ENCODE peak calls at places on chromosomes 13 and 19, in eight cellular contexts. P is cardiac muscle cell, C is IMR-90, J is upper lobe of left lung, H is fibroblast of lung, Y is ovary, Q is AG04450, W is OCI-LY7. U is an unnamed sample.

GRCh38 chr13:66809496-66809895 is 420.6 kb downstream of the PCDH9 start:
- DNase-seq in J (no peak), Y (no peak), P (no peak), C (peak), Q (no peak), W (no peak), H (peak), U (no peak)

GRCh38 chr19:39038098-39038497 is 5.7 kb upstream of the FBXO27 start:
- DNase-seq in Q (no peak), H (peak), Y (no peak), J (no peak), W (no peak), C (peak), P (peak), U (no peak)

GRCh38 chr19:38375748-38376147 is 1.4 kb downstream of the PSMD8 start:
- DNase-seq in Q (no peak), P (no peak), C (peak), Y (no peak), H (peak), W (no peak), J (no peak), U (peak)

GRCh38 chr13:50485979-50486935 is 357.2 kb downstream of the DLEU7 start:
- DNase-seq in C (peak), J (no peak), W (no peak), H (peak), Y (no peak), P (peak), Q (no peak), U (peak)

GRCh38 chr13:20461481-20461859 is 64.2 kb downstream of the CRYL1 start:
- DNase-seq in H (peak), Y (no peak), W (no peak), J (no peak), P (peak), C (peak), Q (no peak), U (no peak)

GRCh38 chr19:29815231-29815630 is 3.4 kb downstream of the CCNE1 start:
- DNase-seq in P (no peak), W (peak), C (no peak), J (no peak), Y (no peak), H (no peak), Q (no peak), U (no peak)

GRCh38 chr19:38263696-38264485 is 482 bp upstream of the SPINT2 start:
- DNase-seq in C (peak), J (peak), Y (peak), P (peak), H (peak), Q (no peak), W (peak), U (no peak)

GRCh38 chr13:99986751-99987150 is 5.2 kb downstream of the ZIC2 start:
- DNase-seq in H (no peak), Q (no peak), W (no peak), C (no peak), J (no peak), P (no peak), Y (no peak), U (no peak)

GRCh38 chr13:42497798-42498197 is 76.2 kb upstream of the TNFSF11 start:
- DNase-seq in P (peak), Y (no peak), W (no peak), H (peak), Q (no peak), C (peak), J (no peak), U (no peak)

DNA sequence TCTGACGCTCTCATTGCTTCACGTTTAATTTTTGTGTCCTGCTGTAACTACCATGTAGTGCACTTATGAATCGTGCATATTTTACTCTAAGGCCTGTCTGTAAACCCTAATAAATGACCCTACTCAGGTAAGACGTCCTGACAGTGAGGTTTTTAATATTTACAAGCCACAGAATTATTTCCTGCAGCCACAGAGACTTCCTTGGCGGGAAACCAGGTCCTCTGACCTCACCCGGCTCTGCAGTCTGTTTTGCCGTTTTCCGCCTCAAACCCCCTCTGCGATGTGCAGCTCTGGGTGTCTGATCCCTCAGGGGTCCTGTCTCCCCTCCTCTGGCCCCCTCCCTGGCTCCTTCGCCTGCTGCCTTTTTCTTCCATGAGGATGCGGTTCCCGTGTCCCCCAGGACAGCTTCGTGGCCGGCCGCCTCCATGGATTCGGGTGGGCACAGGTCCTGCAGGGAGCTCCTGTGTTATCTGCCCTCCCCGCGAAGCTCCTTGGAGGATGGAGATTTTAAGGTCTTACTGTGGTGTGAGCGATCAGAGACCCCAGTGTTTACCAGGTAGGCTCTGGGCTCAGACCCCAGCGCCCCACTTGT is 66.3 kb downstream of the MCF2L start:
- DNase-seq in Y (no peak), H (no peak), W (no peak), P (no peak), J (peak), Q (no peak), C (no peak), U (no peak)
- TF ChIP-seq CTCF in Y (peak), H (no peak), W (no peak), P (no peak), J (no peak), Q (no peak), C (no peak), U (no peak)

GRCh38 chr19:52366414-52366824 is 3.3 kb upstream of the ZNF880 start:
- DNase-seq in H (no peak), W (no peak), J (no peak), Q (no peak), P (no peak), C (no peak), Y (no peak), U (no peak)

GRCh38 chr19:52369463-52370340 is at the start of gene ZNF880:
- DNase-seq in C (peak), W (no peak), Y (peak), J (peak), Q (peak), H (peak), P (peak), U (peak)

GRCh38 chr19:52370341-52370710 is 603 bp downstream of the ZNF880 start:
- DNase-seq in H (no peak), C (no peak), P (no peak), J (no peak), Q (no peak), W (no peak), Y (no peak), U (no peak)
- H3K4me3 ChIP-seq in H (peak), C (peak), P (peak), J (peak), Q (peak), W (no peak), Y (peak), U (peak)

DNA sequence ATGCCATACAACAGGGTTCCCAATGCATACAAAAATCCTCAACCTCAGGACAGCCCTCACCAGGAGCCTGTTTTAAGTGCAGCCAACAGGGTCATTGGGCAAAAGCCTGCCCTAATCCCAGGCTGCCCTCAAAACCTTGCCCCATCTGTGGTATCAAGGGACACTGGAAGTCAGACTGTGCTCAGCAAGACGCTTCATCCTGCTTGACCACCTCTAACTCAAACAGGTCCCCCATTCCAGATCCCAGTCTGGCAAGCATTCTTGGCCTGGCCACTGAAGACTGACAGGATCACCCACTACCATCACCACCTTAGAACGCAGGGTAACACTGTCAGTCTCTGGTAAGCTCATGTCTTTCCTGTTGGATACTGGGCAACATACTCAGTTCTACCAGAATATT is 15.0 kb upstream of the ZSCAN4 start:
- DNase-seq in C (no peak), J (no peak), H (no peak), W (no peak), Q (no peak), Y (no peak), P (no peak), U (no peak)
- H3K27ac ChIP-seq in C (no peak), J (no peak), H (no peak), W (no peak), Q (no peak), Y (no peak), P (no peak), U (no peak)

GRCh38 chr13:76038920-76039716 is 403.0 kb downstream of the LMO7 start:
- DNase-seq in J (no peak), W (no peak), H (no peak), Q (no peak), P (no peak), C (no peak), Y (no peak), U (no peak)
- TF ChIP-seq CTCF in J (no peak), W (no peak), H (no peak), Q (no peak), P (no peak), C (no peak), Y (no peak), U (no peak)

DNA sequence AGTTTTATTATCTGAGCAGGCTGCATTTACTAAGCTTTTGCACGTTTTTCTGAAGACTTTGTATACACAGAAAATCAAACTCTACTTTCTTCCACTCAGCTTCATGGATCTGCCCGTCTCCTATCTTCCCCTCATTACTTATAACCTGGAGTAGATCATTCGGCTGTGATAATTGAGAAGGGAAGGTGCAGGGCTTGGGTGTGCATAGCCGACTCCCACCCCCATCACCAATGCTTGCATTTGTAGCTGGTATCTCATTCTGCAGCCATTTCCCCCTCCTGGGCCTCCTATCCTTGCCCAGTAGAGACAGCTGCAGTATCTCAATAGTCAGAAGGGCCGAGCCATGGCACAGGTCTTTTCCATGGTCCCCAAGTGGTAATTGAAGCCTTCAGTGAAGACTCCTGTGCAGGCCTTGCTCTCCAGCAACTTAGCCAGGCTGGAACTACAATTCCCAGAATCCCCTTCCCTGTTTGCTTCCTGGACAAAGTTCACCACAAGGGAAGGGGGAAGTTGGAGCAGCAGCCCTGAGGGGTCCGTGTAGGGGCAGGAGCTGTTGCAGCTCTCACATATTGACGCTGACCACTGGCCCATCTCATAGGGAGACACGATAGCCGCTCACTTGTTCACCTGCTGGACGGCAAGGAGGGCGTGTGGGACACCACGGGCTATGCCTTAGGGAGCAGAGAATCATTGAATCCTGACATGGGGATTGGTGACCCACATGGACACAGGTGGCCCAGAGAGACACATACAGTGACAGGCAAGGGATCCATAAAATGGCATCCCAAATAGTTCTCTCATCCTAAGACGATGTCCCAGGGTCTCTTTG is 2.1 kb upstream of the SIGLEC8 start:
- DNase-seq in C (peak), H (no peak), W (peak), P (peak), J (no peak), Q (no peak), Y (no peak), U (no peak)
- H3K4me3 ChIP-seq in C (peak), H (no peak), W (peak), P (no peak), J (no peak), Q (no peak), Y (no peak), U (no peak)

GRCh38 chr13:25899952-25900351 is 151.9 kb downstream of the SHISA2 start:
- DNase-seq in C (no peak), W (no peak), Q (no peak), Y (no peak), P (no peak), J (no peak), H (no peak), U (no peak)

GRCh38 chr13:25904830-25905229 is 147.0 kb downstream of the SHISA2 start:
- DNase-seq in C (no peak), J (peak), H (no peak), Q (no peak), W (no peak), Y (no peak), P (no peak), U (no peak)

GRCh38 chr13:25905411-25906010 is 146.3 kb downstream of the SHISA2 start:
- DNase-seq in Q (no peak), P (no peak), W (no peak), C (no peak), Y (no peak), J (no peak), H (no peak), U (no peak)

GRCh38 chr13:25901460-25902376 is 150.1 kb downstream of the SHISA2 start:
- DNase-seq in P (peak), J (no peak), Q (no peak), Y (no peak), C (peak), H (peak), W (peak), U (no peak)

DNA sequence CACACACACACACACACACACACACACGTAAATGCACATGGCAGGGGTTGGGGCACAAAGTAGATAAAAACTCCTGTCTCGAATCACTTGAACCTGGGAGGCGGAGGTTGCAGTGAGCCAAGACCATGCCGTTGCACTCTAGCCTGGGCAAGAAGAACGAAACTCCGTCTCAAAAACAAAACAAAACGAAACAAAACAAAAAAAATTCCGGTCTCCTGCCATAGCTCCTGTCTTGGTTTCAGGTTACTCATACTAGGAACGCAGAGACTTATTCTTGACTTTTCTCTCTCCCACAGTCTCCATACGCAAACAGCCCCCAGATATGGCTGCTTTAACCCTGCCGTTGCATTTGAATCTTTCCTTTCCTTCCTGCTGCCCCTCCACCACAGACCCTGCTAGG is 148.9 kb downstream of the SHISA2 start:
- DNase-seq in H (no peak), J (no peak), Q (no peak), C (no peak), Y (no peak), W (no peak), P (no peak), U (no peak)
- H3K27ac ChIP-seq in H (no peak), J (no peak), Q (no peak), C (no peak), Y (no peak), W (no peak), P (no peak), U (no peak)

DNA sequence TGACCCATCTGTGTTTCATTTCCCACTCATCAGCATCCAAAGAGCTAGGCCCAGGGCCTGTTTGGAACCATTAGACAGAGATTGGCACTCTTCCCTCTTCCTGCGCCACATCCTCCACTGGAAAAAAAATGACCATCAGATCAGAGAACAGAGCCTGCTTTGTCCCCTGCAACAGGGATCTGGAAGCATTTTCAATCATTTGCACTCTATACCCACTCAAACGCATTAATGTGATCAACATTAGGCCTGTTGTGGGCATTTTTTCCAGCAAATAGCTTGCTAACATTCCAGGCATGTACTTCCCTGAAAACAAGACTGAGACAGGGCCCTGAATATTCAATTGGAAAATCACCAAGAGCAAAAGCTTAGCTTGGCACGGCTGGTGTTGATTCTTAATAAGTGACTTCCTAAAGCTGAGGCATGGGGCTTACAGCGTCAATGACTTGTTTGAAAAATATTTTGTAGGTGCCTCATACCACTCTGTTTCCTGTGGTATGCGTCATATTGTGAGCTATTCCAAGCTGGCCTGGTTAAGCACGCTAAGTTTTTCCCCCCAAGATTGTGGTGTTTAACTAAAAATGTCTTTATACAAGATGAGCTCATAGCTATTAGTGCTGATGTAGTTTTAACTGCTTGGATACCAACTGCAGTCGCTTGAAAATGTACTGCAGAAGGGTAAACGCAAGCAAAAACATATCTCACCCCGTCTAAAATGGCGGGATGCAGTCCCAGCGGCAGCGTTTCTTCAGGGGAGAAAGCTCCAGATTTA is 404.4 kb downstream of the SPRY2 start:
- DNase-seq in W (no peak), Y (no peak), H (peak), P (peak), C (peak), Q (peak), J (no peak), U (no peak)
- TF ChIP-seq CTCF in W (no peak), Y (no peak), H (no peak), P (no peak), C (no peak), Q (no peak), J (no peak), U (no peak)

GRCh38 chr19:48401277-48401676 is 7.8 kb downstream of the GRIN2D start:
- DNase-seq in H (no peak), W (no peak), J (no peak), Y (no peak), Q (no peak), C (no peak), P (no peak), U (no peak)
- H3K4me3 ChIP-seq in H (no peak), W (no peak), J (no peak), Y (no peak), Q (no peak), C (no peak), P (no peak), U (no peak)

GRCh38 chr19:13839193-13839937 is 37.6 kb upstream of the NANOS3 start:
- DNase-seq in W (peak), C (peak), Q (no peak), H (peak), P (peak), J (peak), Y (peak), U (peak)
- H3K27ac ChIP-seq in W (peak), C (peak), Q (peak), H (peak), P (no peak), J (peak), Y (peak), U (peak)

DNA sequence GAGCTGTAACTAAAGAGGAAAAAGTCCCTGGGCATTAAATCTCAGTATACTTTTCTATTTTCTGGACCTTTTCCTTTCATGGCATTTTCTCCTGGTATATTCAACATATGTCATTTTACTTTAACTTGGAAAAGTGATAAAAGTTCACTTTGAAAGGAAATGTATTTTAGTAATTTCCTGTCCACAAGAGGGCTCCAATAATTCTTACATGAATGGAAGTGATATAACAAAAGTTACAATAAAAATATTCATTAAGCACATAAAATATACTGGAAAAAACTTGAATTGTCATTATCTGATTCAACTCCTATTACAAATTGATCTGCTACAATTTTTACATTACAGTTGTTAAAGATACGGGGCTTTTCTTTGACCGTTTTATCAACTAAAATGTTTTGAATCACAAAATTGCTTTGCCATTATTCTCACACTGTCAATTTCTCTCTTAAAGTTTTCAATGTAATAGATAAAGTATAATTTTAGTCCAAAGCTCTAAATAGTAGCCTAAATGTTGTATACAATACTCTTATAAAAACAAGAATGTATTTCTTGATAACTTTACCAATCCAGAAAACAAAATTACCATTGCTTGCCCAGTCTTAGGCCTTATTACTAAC is 4.9 kb downstream of the UBL3 start:
- DNase-seq in C (peak), Q (no peak), W (peak), J (no peak), H (peak), P (peak), Y (no peak), U (no peak)
- TF ChIP-seq CTCF in C (peak), Q (peak), W (peak), J (peak), H (no peak), P (peak), Y (peak), U (peak)